ENCODE peak calls at places on chromosomes 2 and 18, in eight cellular contexts. One of them, this sample, is unnamed.

GRCh38 chr2:3414133-3414856 is 34.8 kb downstream of the TRAPPC12 start:
- DNase-seq in endodermal cell: no peak
- DNase-seq in PC-9: no peak
- DNase-seq in AG04450: no peak
- DNase-seq in B cell: no peak
- DNase-seq in GM10248: no peak
- DNase-seq in neural progenitor cell: no peak
- DNase-seq in A673: no peak
- DNase-seq in this sample: no peak

GRCh38 chr2:46001741-46002506 is 295.3 kb upstream of the EPAS1 start:
- DNase-seq in endodermal cell: no peak
- DNase-seq in A673: no peak
- DNase-seq in B cell: no peak
- DNase-seq in neural progenitor cell: no peak
- DNase-seq in GM10248: no peak
- DNase-seq in AG04450: peak; percentile 84
- DNase-seq in PC-9: no peak
- DNase-seq in this sample: no peak

GRCh38 chr18:30743033-30743432 is 299.5 kb downstream of the DSC3 start:
- DNase-seq in PC-9: no peak
- DNase-seq in neural progenitor cell: no peak
- DNase-seq in GM10248: no peak
- DNase-seq in endodermal cell: no peak
- DNase-seq in AG04450: no peak
- DNase-seq in A673: no peak
- DNase-seq in B cell: no peak
- DNase-seq in this sample: no peak

GRCh38 chr2:225052703-225053102 is 10.4 kb upstream of the DOCK10 start:
- DNase-seq in GM10248: no peak
- DNase-seq in neural progenitor cell: no peak
- DNase-seq in PC-9: no peak
- DNase-seq in AG04450: no peak
- DNase-seq in A673: no peak
- DNase-seq in endodermal cell: no peak
- DNase-seq in B cell: no peak
- DNase-seq in this sample: no peak

GRCh38 chr2:85698184-85698879 is 4.2 kb downstream of the GNLY start:
- DNase-seq in endodermal cell: no peak
- DNase-seq in B cell: no peak
- DNase-seq in PC-9: no peak
- DNase-seq in neural progenitor cell: no peak
- DNase-seq in AG04450: no peak
- DNase-seq in A673: no peak
- DNase-seq in GM10248: no peak
- DNase-seq in this sample: no peak

GRCh38 chr2:195563857-195564512 is 93.0 kb upstream of the SLC39A10 start:
- DNase-seq in endodermal cell: no peak
- DNase-seq in A673: no peak
- DNase-seq in PC-9: no peak
- DNase-seq in AG04450: peak; percentile 55
- DNase-seq in GM10248: no peak
- DNase-seq in neural progenitor cell: no peak
- DNase-seq in B cell: no peak
- DNase-seq in this sample: no peak

GRCh38 chr2:40455661-40456060 is 3.8 kb upstream of the SLC8A1 start:
- DNase-seq in PC-9: no peak
- DNase-seq in B cell: no peak
- DNase-seq in neural progenitor cell: no peak
- DNase-seq in GM10248: no peak
- DNase-seq in A673: no peak
- DNase-seq in endodermal cell: no peak
- DNase-seq in AG04450: no peak
- DNase-seq in this sample: no peak

GRCh38 chr2:69092857-69093256 is 79.9 kb downstream of the ANTXR1 start:
- DNase-seq in AG04450: no peak
- DNase-seq in A673: peak; percentile 63
- DNase-seq in endodermal cell: no peak
- DNase-seq in B cell: no peak
- DNase-seq in neural progenitor cell: no peak
- DNase-seq in GM10248: no peak
- DNase-seq in PC-9: no peak
- DNase-seq in this sample: no peak

GRCh38 chr2:64017811-64018714 is 1.2 kb downstream of the VPS54 start:
- DNase-seq in endodermal cell: no peak
- DNase-seq in A673: peak; percentile 47
- DNase-seq in neural progenitor cell: peak; percentile 29
- DNase-seq in PC-9: no peak
- DNase-seq in GM10248: peak; percentile 25
- DNase-seq in AG04450: no peak
- DNase-seq in B cell: no peak
- DNase-seq in this sample: no peak

GRCh38 chr2:101817488-101817887 is 120.0 kb downstream of the MAP4K4 start:
- DNase-seq in AG04450: no peak
- DNase-seq in B cell: no peak
- DNase-seq in PC-9: no peak
- DNase-seq in endodermal cell: no peak
- DNase-seq in A673: no peak
- DNase-seq in neural progenitor cell: no peak
- DNase-seq in GM10248: no peak
- DNase-seq in this sample: no peak

GRCh38 chr2:27085670-27086089 is 892 bp upstream of the KHK start:
- DNase-seq in PC-9: peak; percentile 63
- DNase-seq in endodermal cell: peak; percentile 85
- DNase-seq in GM10248: peak; percentile 44
- DNase-seq in A673: no peak
- DNase-seq in AG04450: no peak
- DNase-seq in neural progenitor cell: peak; percentile 81
- DNase-seq in B cell: no peak
- DNase-seq in this sample: no peak

GRCh38 chr2:190178066-190178722 is 115.7 kb upstream of the MSTN start:
- DNase-seq in B cell: no peak
- DNase-seq in neural progenitor cell: no peak
- DNase-seq in GM10248: no peak
- DNase-seq in PC-9: no peak
- DNase-seq in endodermal cell: no peak
- DNase-seq in AG04450: no peak
- DNase-seq in A673: no peak
- DNase-seq in this sample: no peak

GRCh38 chr2:129734343-129735034 is 245.0 kb upstream of the RAB6C start:
- DNase-seq in GM10248: no peak
- DNase-seq in neural progenitor cell: no peak
- DNase-seq in B cell: no peak
- DNase-seq in A673: no peak
- DNase-seq in PC-9: no peak
- DNase-seq in AG04450: no peak
- DNase-seq in endodermal cell: peak; percentile 17
- DNase-seq in this sample: no peak

GRCh38 chr2:231764124-231764523 is 17.0 kb downstream of the PDE6D start:
- DNase-seq in AG04450: no peak
- DNase-seq in neural progenitor cell: no peak
- DNase-seq in GM10248: no peak
- DNase-seq in A673: no peak
- DNase-seq in PC-9: no peak
- DNase-seq in B cell: no peak
- DNase-seq in endodermal cell: no peak
- DNase-seq in this sample: no peak

GRCh38 chr2:186554450-186554849 is 35.4 kb upstream of the ITGAV start:
- DNase-seq in GM10248: no peak
- DNase-seq in AG04450: no peak
- DNase-seq in neural progenitor cell: no peak
- DNase-seq in endodermal cell: no peak
- DNase-seq in B cell: no peak
- DNase-seq in A673: no peak
- DNase-seq in PC-9: no peak
- DNase-seq in this sample: no peak

GRCh38 chr18:46338761-46339160 is 234.6 kb downstream of the HAUS1 start:
- DNase-seq in PC-9: no peak
- DNase-seq in B cell: no peak
- DNase-seq in neural progenitor cell: peak; percentile 65
- DNase-seq in GM10248: no peak
- DNase-seq in AG04450: no peak
- DNase-seq in A673: no peak
- DNase-seq in endodermal cell: no peak
- DNase-seq in this sample: no peak

GRCh38 chr2:105836840-105837692 is 92.4 kb downstream of the NCK2 start:
- DNase-seq in neural progenitor cell: no peak
- DNase-seq in GM10248: no peak
- DNase-seq in PC-9: no peak
- DNase-seq in AG04450: no peak
- DNase-seq in A673: no peak
- DNase-seq in B cell: no peak
- DNase-seq in endodermal cell: no peak
- DNase-seq in this sample: no peak

GRCh38 chr18:7548226-7548625 is 18.9 kb upstream of the PTPRM start:
- DNase-seq in GM10248: no peak
- DNase-seq in A673: no peak
- DNase-seq in B cell: no peak
- DNase-seq in PC-9: no peak
- DNase-seq in neural progenitor cell: no peak
- DNase-seq in endodermal cell: no peak
- DNase-seq in AG04450: no peak
- DNase-seq in this sample: no peak

GRCh38 chr2:89837962-89838625 is 1146.6 kb downstream of the RPIA start:
- DNase-seq in neural progenitor cell: no peak
- DNase-seq in PC-9: no peak
- DNase-seq in A673: peak; percentile 20
- DNase-seq in GM10248: no peak
- DNase-seq in AG04450: no peak
- DNase-seq in B cell: no peak
- DNase-seq in endodermal cell: no peak
- DNase-seq in this sample: no peak

GRCh38 chr2:20430461-20431302 is 16.2 kb upstream of the RHOB start:
- DNase-seq in AG04450: no peak
- DNase-seq in neural progenitor cell: no peak
- DNase-seq in B cell: no peak
- DNase-seq in GM10248: no peak
- DNase-seq in endodermal cell: peak; percentile 8
- DNase-seq in A673: no peak
- DNase-seq in PC-9: no peak
- DNase-seq in this sample: no peak

GRCh38 chr18:57803119-57803969 is at the start of gene ATP8B1:
- DNase-seq in A673: peak; percentile 57
- DNase-seq in GM10248: peak; percentile 35
- DNase-seq in PC-9: peak; percentile 95
- DNase-seq in neural progenitor cell: peak; percentile 79
- DNase-seq in AG04450: no peak
- DNase-seq in endodermal cell: peak; percentile 97
- DNase-seq in B cell: no peak
- DNase-seq in this sample: no peak

GRCh38 chr2:1455466-1455865 is 42.2 kb downstream of the TPO start:
- DNase-seq in GM10248: no peak
- DNase-seq in A673: no peak
- DNase-seq in AG04450: no peak
- DNase-seq in neural progenitor cell: no peak
- DNase-seq in B cell: no peak
- DNase-seq in endodermal cell: no peak
- DNase-seq in PC-9: no peak
- DNase-seq in this sample: no peak

DNA sequence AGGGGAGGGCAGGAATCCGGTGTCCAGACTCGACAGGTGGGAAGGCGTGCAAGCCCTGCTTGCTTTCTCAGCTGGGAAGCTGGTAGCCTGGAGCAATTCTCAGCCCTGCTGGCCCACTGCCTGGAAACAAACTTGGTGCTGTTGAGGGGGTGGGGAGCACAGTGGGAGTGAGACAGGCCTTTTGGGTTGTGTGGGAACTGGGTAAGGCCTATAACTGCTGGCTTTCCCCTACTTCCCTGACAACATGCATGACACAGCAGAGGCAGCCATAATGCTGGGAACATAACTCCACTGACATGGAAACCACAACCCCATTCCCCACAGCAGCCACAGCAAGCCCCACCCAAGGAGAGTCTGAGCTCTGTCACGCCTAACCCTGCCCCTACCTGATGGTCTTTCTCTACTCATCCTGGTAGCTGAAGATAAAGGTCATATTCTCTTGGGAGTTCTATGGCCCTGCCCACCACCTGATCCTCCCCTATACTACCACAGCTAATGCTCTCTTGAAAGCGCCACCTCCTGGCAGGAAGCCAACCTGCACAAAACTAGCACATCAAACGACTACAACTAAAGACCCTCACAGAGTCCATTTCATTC is 122.9 kb upstream of the ACVR1C start:
- DNase-seq in GM10248: no peak
- DNase-seq in endodermal cell: peak; percentile 85
- DNase-seq in neural progenitor cell: peak; percentile 15
- DNase-seq in A673: peak; percentile 42
- DNase-seq in AG04450: no peak
- DNase-seq in B cell: no peak
- DNase-seq in PC-9: no peak
- DNase-seq in this sample: no peak
- TF ChIP-seq CTCF in GM10248: peak; percentile 27
- TF ChIP-seq CTCF in endodermal cell: peak; percentile 82
- TF ChIP-seq CTCF in neural progenitor cell: peak; percentile 60
- TF ChIP-seq CTCF in A673: peak; percentile 40
- TF ChIP-seq CTCF in AG04450: no peak
- TF ChIP-seq CTCF in B cell: peak; percentile 29
- TF ChIP-seq CTCF in PC-9: no peak
- TF ChIP-seq CTCF in this sample: no peak

GRCh38 chr2:222964632-222965031 is 87.4 kb upstream of the KCNE4 start:
- DNase-seq in neural progenitor cell: no peak
- DNase-seq in endodermal cell: no peak
- DNase-seq in PC-9: no peak
- DNase-seq in AG04450: no peak
- DNase-seq in A673: no peak
- DNase-seq in B cell: no peak
- DNase-seq in GM10248: no peak
- DNase-seq in this sample: no peak

GRCh38 chr2:222960126-222960525 is 91.9 kb upstream of the KCNE4 start:
- DNase-seq in A673: no peak
- DNase-seq in B cell: no peak
- DNase-seq in AG04450: no peak
- DNase-seq in GM10248: peak; percentile 29
- DNase-seq in neural progenitor cell: no peak
- DNase-seq in endodermal cell: no peak
- DNase-seq in PC-9: no peak
- DNase-seq in this sample: no peak

GRCh38 chr2:222959358-222959757 is 92.6 kb upstream of the KCNE4 start:
- DNase-seq in endodermal cell: peak; percentile 84
- DNase-seq in PC-9: peak; percentile 96
- DNase-seq in neural progenitor cell: peak; percentile 20
- DNase-seq in AG04450: peak; percentile 72
- DNase-seq in A673: peak; percentile 35
- DNase-seq in GM10248: no peak
- DNase-seq in B cell: no peak
- DNase-seq in this sample: no peak
- TF ChIP-seq CTCF in endodermal cell: peak; percentile 65
- TF ChIP-seq CTCF in PC-9: peak; percentile 79
- TF ChIP-seq CTCF in neural progenitor cell: no peak
- TF ChIP-seq CTCF in AG04450: peak; percentile 55
- TF ChIP-seq CTCF in A673: peak; percentile 12
- TF ChIP-seq CTCF in GM10248: no peak
- TF ChIP-seq CTCF in B cell: no peak
- TF ChIP-seq CTCF in this sample: no peak

GRCh38 chr2:152627010-152627957 is 90.0 kb downstream of the PRPF40A start:
- DNase-seq in A673: peak; percentile 61
- DNase-seq in B cell: no peak
- DNase-seq in AG04450: no peak
- DNase-seq in GM10248: peak; percentile 27
- DNase-seq in neural progenitor cell: peak; percentile 15
- DNase-seq in PC-9: no peak
- DNase-seq in endodermal cell: no peak
- DNase-seq in this sample: no peak
- TF ChIP-seq CTCF in A673: peak; percentile 77
- TF ChIP-seq CTCF in B cell: peak; percentile 71
- TF ChIP-seq CTCF in AG04450: peak; percentile 72
- TF ChIP-seq CTCF in GM10248: peak; percentile 59
- TF ChIP-seq CTCF in neural progenitor cell: peak; percentile 59
- TF ChIP-seq CTCF in PC-9: peak; percentile 74
- TF ChIP-seq CTCF in endodermal cell: peak; percentile 80
- TF ChIP-seq CTCF in this sample: peak; percentile 62

GRCh38 chr2:53028746-53029423 is 738.7 kb upstream of the CHAC2 start:
- DNase-seq in PC-9: no peak
- DNase-seq in GM10248: no peak
- DNase-seq in AG04450: no peak
- DNase-seq in A673: no peak
- DNase-seq in B cell: no peak
- DNase-seq in endodermal cell: no peak
- DNase-seq in neural progenitor cell: no peak
- DNase-seq in this sample: no peak
- TF ChIP-seq CTCF in PC-9: no peak
- TF ChIP-seq CTCF in GM10248: no peak
- TF ChIP-seq CTCF in AG04450: peak; percentile 8
- TF ChIP-seq CTCF in A673: no peak
- TF ChIP-seq CTCF in B cell: no peak
- TF ChIP-seq CTCF in endodermal cell: peak; percentile 53
- TF ChIP-seq CTCF in neural progenitor cell: peak; percentile 13
- TF ChIP-seq CTCF in this sample: no peak

This sample was measured in thoracic aorta.